ENCODE peak calls at places on chromosomes 12 and 14, in nine cellular contexts. E is nephron progenitor cell, F is astrocyte of the spinal cord, N is colonic mucosa, O is tibial nerve, C is lower leg skin, M is choroid plexus epithelial cell, Z is body of pancreas, W is AG09309. S is an unnamed sample.

GRCh38 chr12:108128221-108129016 is 669 bp upstream of the WSCD2 start:
- DNase-seq in E (no peak), F (no peak), N (no peak), O (no peak), C (no peak), M (no peak), Z (no peak), W (no peak), S (no peak)

GRCh38 chr12:1668833-1669543 is 21.9 kb upstream of the ADIPOR2 start:
- DNase-seq in E (peak), F (no peak), N (no peak), O (no peak), C (peak), M (peak), Z (no peak), W (no peak), S (no peak)

GRCh38 chr12:121170581-121171260 is 38.0 kb downstream of the P2RX7 start:
- DNase-seq in E (no peak), F (peak), N (no peak), O (no peak), C (no peak), M (peak), Z (no peak), W (no peak), S (no peak)

GRCh38 chr12:112219195-112219594 is 93.8 kb downstream of the TRAFD1 start:
- DNase-seq in E (no peak), F (no peak), N (no peak), O (no peak), C (no peak), M (no peak), Z (no peak), W (no peak), S (no peak)

GRCh38 chr12:57240069-57240921 is 10.7 kb downstream of the STAC3 start:
- DNase-seq in E (no peak), F (peak), N (no peak), O (no peak), C (no peak), M (peak), Z (peak), W (no peak), S (peak)

GRCh38 chr12:30138483-30138882 is 354.7 kb upstream of the TMTC1 start:
- DNase-seq in E (no peak), F (no peak), N (no peak), O (no peak), C (no peak), M (peak), Z (no peak), W (no peak), S (no peak)

GRCh38 chr12:111789779-111790178 is 23.0 kb downstream of the ALDH2 start:
- DNase-seq in E (no peak), F (no peak), N (no peak), O (no peak), C (no peak), M (no peak), Z (no peak), W (no peak), S (no peak)

GRCh38 chr12:12046401-12046800 is 24.3 kb upstream of the BCL2L14 start:
- DNase-seq in E (no peak), F (no peak), N (no peak), O (no peak), C (no peak), M (no peak), Z (no peak), W (no peak), S (no peak)

GRCh38 chr12:65300679-65301349 is 22.3 kb downstream of the MSRB3 start:
- DNase-seq in E (peak), F (no peak), N (no peak), O (no peak), C (no peak), M (peak), Z (no peak), W (no peak), S (peak)

GRCh38 chr12:25827747-25828146 is 130.7 kb upstream of the RASSF8 start:
- DNase-seq in E (no peak), F (no peak), N (no peak), O (no peak), C (no peak), M (no peak), Z (no peak), W (no peak), S (no peak)

GRCh38 chr12:52741378-52742195 is 35.6 kb downstream of the KRT76 start:
- DNase-seq in E (peak), F (peak), N (peak), O (no peak), C (peak), M (peak), Z (peak), W (peak), S (peak)

GRCh38 chr12:71430756-71431155 is 8.8 kb upstream of the LGR5 start:
- DNase-seq in E (no peak), F (no peak), N (no peak), O (no peak), C (no peak), M (no peak), Z (no peak), W (no peak), S (no peak)

GRCh38 chr12:28110329-28110728 is 79.9 kb upstream of the CCDC91 start:
- DNase-seq in E (no peak), F (no peak), N (no peak), O (no peak), C (no peak), M (peak), Z (no peak), W (no peak), S (no peak)

GRCh38 chr14:103408491-103409155 is 23.4 kb downstream of the MARK3 start:
- DNase-seq in E (no peak), F (no peak), N (no peak), O (no peak), C (no peak), M (peak), Z (peak), W (no peak), S (no peak)

GRCh38 chr12:10634427-10634826 is 21.0 kb upstream of the MAGOHB start:
- DNase-seq in E (no peak), F (peak), N (no peak), O (no peak), C (no peak), M (peak), Z (no peak), W (no peak), S (no peak)

GRCh38 chr14:37508500-37508899 is 86.5 kb downstream of the FOXA1 start:
- DNase-seq in E (no peak), F (no peak), N (no peak), O (no peak), C (no peak), M (peak), Z (no peak), W (no peak), S (no peak)

GRCh38 chr12:26197832-26198231 is 2.5 kb downstream of the SSPN start:
- DNase-seq in E (no peak), F (no peak), N (peak), O (no peak), C (no peak), M (no peak), Z (no peak), W (no peak), S (no peak)

GRCh38 chr12:52323416-52324067 is 2.3 kb upstream of the KRT83 start:
- DNase-seq in E (no peak), F (no peak), N (no peak), O (no peak), C (peak), M (no peak), Z (no peak), W (no peak), S (no peak)

GRCh38 chr12:13163868-13164267 is 32.7 kb upstream of the EMP1 start:
- DNase-seq in E (no peak), F (no peak), N (no peak), O (no peak), C (no peak), M (no peak), Z (no peak), W (no peak), S (no peak)

GRCh38 chr14:94036328-94037167 is 10.4 kb downstream of the OTUB2 start:
- DNase-seq in E (peak), F (peak), N (peak), O (peak), C (peak), M (peak), Z (peak), W (peak), S (peak)

GRCh38 chr14:64800000-64800399 is 79.7 kb downstream of the SPTB start:
- DNase-seq in E (peak), F (peak), N (peak), O (no peak), C (no peak), M (peak), Z (peak), W (no peak), S (peak)

GRCh38 chr12:46386360-46386867 is 13.8 kb upstream of the SLC38A2 start:
- DNase-seq in E (no peak), F (peak), N (no peak), O (no peak), C (no peak), M (peak), Z (no peak), W (peak), S (no peak)

GRCh38 chr14:61752626-61753025 is 9.6 kb upstream of the SNAPC1 start:
- DNase-seq in E (no peak), F (peak), N (no peak), O (no peak), C (no peak), M (peak), Z (no peak), W (no peak), S (no peak)

GRCh38 chr14:61754627-61755381 is 7.4 kb upstream of the SNAPC1 start:
- DNase-seq in E (no peak), F (peak), N (no peak), O (no peak), C (no peak), M (peak), Z (no peak), W (no peak), S (no peak)

GRCh38 chr14:61756135-61756534 is 6.1 kb upstream of the SNAPC1 start:
- DNase-seq in E (no peak), F (peak), N (no peak), O (no peak), C (no peak), M (peak), Z (no peak), W (no peak), S (no peak)

GRCh38 chr14:61751475-61751989 is 10.7 kb upstream of the SNAPC1 start:
- DNase-seq in E (no peak), F (no peak), N (no peak), O (no peak), C (no peak), M (peak), Z (no peak), W (no peak), S (no peak)

GRCh38 chr14:61753631-61754030 is 8.6 kb upstream of the SNAPC1 start:
- DNase-seq in E (no peak), F (peak), N (no peak), O (no peak), C (no peak), M (peak), Z (no peak), W (no peak), S (no peak)
- TF ChIP-seq CTCF in E (no peak), F (no peak), N (no peak), O (no peak), C (no peak), M (peak), Z (no peak), W (peak), S (no peak)

DNA sequence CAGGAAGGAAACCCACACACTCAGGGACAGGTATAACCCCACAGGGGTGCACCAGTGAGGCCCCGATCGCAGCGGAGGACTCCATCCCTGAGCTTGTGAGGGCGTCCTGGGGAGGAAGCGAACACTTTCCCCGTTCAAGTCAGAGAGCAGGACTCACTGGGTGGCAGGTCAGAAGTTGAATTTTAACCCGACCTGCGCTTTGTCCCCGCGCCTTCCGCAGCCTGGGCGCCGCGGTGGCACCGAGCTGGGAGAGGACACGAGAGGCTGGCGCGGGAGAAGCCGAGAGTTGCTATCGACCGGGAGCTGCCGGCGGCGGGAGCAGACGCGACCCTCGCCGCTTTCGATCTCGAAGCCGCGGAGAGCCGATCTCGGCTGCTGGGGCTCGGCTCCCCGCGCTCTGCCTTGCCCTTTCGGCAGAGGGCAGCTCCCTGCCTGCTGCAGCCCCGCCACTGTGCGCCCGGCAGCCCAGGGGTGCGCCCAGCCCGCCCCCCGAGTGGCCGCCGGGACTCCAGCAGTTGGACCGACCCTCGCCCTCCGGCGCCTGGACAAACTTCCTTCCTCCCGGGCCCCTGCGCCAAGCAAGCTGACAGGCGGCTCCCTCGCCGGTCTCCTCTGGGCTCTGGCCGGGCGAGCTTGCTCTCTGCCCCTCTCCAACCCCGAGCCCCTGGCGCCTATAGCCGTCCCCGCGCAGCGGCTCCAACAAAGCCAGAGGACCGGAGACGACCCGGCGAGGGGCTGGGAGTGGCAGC is 918 bp downstream of the LIN7A start:
- DNase-seq in E (peak), F (peak), N (peak), O (no peak), C (peak), M (peak), Z (peak), W (no peak), S (peak)
- TF ChIP-seq CTCF in E (no peak), F (no peak), N (no peak), O (no peak), C (no peak), M (no peak), Z (no peak), W (no peak), S (no peak)

GRCh38 chr12:132194056-132194455 is 49.8 kb downstream of the NOC4L start:
- DNase-seq in E (no peak), F (no peak), N (no peak), O (no peak), C (no peak), M (peak), Z (no peak), W (no peak), S (no peak)
- TF ChIP-seq CTCF in E (peak), F (peak), N (no peak), O (no peak), C (no peak), M (peak), Z (no peak), W (peak), S (no peak)

DNA sequence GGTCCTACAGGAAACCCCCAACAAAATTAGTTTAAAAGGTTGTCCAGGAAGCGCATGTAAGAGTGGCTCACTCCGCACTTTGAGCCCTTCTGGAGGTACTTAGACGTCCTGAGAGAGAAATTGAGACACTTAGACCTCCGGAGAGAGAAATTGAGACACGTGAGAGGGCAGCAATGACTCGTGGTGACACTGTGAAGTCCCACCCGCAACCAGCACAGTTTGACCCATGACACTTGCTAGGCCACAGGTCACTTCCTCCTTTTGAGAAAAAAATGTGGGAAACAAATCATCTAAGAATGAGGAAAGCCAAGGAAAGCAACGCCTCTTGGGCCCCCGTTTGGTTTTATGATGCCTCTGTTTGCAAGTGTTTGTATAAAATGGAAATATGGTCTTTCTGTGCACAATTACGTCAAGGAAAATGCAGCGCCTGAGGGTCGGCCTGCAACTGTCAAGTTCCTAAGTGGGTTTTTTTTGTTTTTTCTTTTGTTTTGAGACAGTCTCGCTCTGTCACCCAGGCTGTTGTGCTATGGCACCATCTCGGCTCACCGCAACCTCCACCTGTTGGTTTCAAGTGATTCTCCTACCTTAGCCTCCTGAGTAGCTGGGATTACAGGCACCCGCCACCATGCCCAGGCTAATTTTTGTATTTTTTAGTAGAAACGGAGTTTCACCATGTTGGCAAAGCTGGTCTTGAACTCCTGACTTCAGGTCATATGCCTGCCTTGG is 13.6 kb upstream of the CDCA4 start:
- DNase-seq in E (no peak), F (no peak), N (no peak), O (no peak), C (no peak), M (no peak), Z (no peak), W (no peak), S (no peak)
- TF ChIP-seq CTCF in E (no peak), F (no peak), N (no peak), O (no peak), C (no peak), M (no peak), Z (no peak), W (no peak), S (no peak)

GRCh38 chr12:6367065-6367968 is 8.0 kb downstream of the SCNN1A start:
- DNase-seq in E (no peak), F (no peak), N (peak), O (no peak), C (no peak), M (peak), Z (no peak), W (no peak), S (no peak)
- TF ChIP-seq CTCF in E (no peak), F (peak), N (no peak), O (no peak), C (no peak), M (peak), Z (peak), W (peak), S (no peak)

DNA sequence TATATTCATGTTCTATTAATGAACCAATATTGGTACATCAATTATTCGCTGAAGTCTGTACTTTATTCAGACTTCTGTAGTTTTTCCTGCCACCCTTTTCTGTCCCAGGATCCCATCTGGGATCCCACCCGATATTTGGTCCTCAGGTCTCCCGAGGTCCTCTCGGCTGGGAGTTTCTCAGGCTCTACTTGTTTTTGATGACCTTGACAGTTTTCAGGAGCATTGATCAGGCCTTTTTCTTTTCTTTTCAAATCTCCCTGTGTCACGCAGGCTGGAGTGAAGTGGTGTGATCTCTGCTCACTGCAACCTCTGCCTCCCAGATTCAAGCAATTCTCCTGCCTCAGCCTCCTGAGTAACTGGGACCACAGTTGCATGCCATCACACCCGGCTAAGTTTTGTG is 11.2 kb downstream of the BRI3BP start:
- DNase-seq in E (no peak), F (no peak), N (no peak), O (no peak), C (no peak), M (no peak), Z (no peak), W (no peak), S (no peak)
- TF ChIP-seq CTCF in E (no peak), F (no peak), N (no peak), O (no peak), C (no peak), M (no peak), Z (no peak), W (no peak), S (no peak)

GRCh38 chr12:122596838-122597237 is 69.8 kb downstream of the KNTC1 start:
- DNase-seq in E (no peak), F (no peak), N (no peak), O (no peak), C (no peak), M (no peak), Z (no peak), W (no peak), S (no peak)
- TF ChIP-seq CTCF in E (no peak), F (no peak), N (no peak), O (no peak), C (no peak), M (no peak), Z (no peak), W (no peak), S (no peak)

GRCh38 chr12:591167-591570 is 72.1 kb downstream of the NINJ2 start:
- DNase-seq in E (no peak), F (no peak), N (no peak), O (no peak), C (peak), M (no peak), Z (no peak), W (no peak), S (no peak)
- TF ChIP-seq CTCF in E (no peak), F (no peak), N (no peak), O (no peak), C (no peak), M (peak), Z (peak), W (no peak), S (no peak)

GRCh38 chr14:47332939-47333338 is 342.5 kb downstream of the MDGA2 start:
- DNase-seq in E (no peak), F (no peak), N (no peak), O (no peak), C (no peak), M (peak), Z (no peak), W (no peak), S (no peak)
- TF ChIP-seq CTCF in E (peak), F (peak), N (no peak), O (no peak), C (no peak), M (no peak), Z (no peak), W (no peak), S (no peak)

DNA sequence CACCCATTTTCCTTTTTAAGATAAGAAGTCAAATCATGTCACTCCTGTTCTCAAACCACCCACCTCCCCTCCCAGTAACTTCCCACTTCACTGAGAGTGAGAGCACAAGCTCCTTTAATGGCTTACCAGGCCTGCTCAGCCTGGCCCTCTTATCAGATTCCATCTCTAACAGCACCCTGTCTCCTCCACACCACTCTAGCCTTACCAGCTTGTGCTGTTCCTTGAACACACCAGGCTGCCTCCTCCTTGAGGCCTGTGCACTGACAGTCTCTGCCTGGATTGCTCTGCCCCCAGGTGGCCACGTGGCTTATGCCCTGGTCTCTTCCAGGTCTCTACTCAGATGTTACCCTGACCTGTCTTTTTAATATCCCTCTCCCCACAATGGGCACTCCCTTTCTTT is 40.1 kb upstream of the EVL start:
- DNase-seq in E (no peak), F (no peak), N (peak), O (no peak), C (no peak), M (peak), Z (no peak), W (no peak), S (peak)
- TF ChIP-seq CTCF in E (peak), F (peak), N (peak), O (no peak), C (no peak), M (peak), Z (peak), W (peak), S (peak)

S was measured in Calu3.